ENCODE peak calls at places on chromosomes 13 and 19, in five cellular contexts. N is stomach, R is ovary, W is breast epithelium, Q is uterus. E is an unnamed sample.

GRCh38 chr13:94617389-94618000 is 15.8 kb downstream of the GPR180 start:
- DNase-seq in N (no peak), R (no peak), W (no peak), Q (no peak), E (no peak)

GRCh38 chr19:41415154-41415571 is 12.0 kb downstream of the B3GNT8 start:
- DNase-seq in N (no peak), R (no peak), W (no peak), Q (no peak), E (peak; percentile 52)

GRCh38 chr13:79485014-79485441 is 4.1 kb downstream of the NDFIP2 start:
- DNase-seq in N (peak; percentile 59), R (no peak), W (no peak), Q (no peak), E (peak; percentile 35)

GRCh38 chr13:97627566-97627965 is 193.6 kb downstream of the RAP2A start:
- DNase-seq in N (no peak), R (peak; percentile 21), W (no peak), Q (peak; percentile 19), E (peak; percentile 78)

GRCh38 chr13:40318366-40318765 is 348.1 kb downstream of the FOXO1 start:
- DNase-seq in N (peak; percentile 66), R (peak; percentile 49), W (peak; percentile 56), Q (no peak), E (peak; percentile 82)

GRCh38 chr13:44045179-44045562 is 165.5 kb downstream of the LACC1 start:
- DNase-seq in N (no peak), R (no peak), W (no peak), Q (no peak), E (no peak)

GRCh38 chr19:18940791-18941627 is at the start of gene HOMER3:
- DNase-seq in N (peak; percentile 86), R (peak; percentile 85), W (peak; percentile 78), Q (peak; percentile 74), E (peak; percentile 74)

GRCh38 chr19:14416743-14417214 is 2.4 kb downstream of the DDX39A start:
- DNase-seq in N (peak; percentile 71), R (no peak), W (no peak), Q (no peak), E (no peak)

GRCh38 chr13:35953537-35954206 is 177.5 kb downstream of the DCLK1 start:
- DNase-seq in N (peak; percentile 38), R (peak; percentile 90), W (no peak), Q (peak; percentile 92), E (peak; percentile 65)

GRCh38 chr19:29662604-29663404 is 2.5 kb upstream of the PLEKHF1 start:
- DNase-seq in N (peak; percentile 74), R (peak; percentile 82), W (peak; percentile 55), Q (peak; percentile 88), E (peak; percentile 71)

GRCh38 chr13:40517486-40518311 is 148.7 kb downstream of the FOXO1 start:
- DNase-seq in N (no peak), R (no peak), W (no peak), Q (no peak), E (no peak)

GRCh38 chr13:79915386-79915785 is 425.5 kb downstream of the SPRY2 start:
- DNase-seq in N (no peak), R (no peak), W (no peak), Q (no peak), E (no peak)

GRCh38 chr19:46115396-46116109 is 8.9 kb downstream of the IGFL3 start:
- DNase-seq in N (no peak), R (no peak), W (no peak), Q (peak; percentile 50), E (no peak)

GRCh38 chr13:36352350-36352749 is 6.2 kb upstream of the SPART start:
- DNase-seq in N (no peak), R (no peak), W (no peak), Q (no peak), E (no peak)

GRCh38 chr13:20721454-20722357 is 18.2 kb downstream of the IL17D start:
- DNase-seq in N (peak; percentile 56), R (peak; percentile 67), W (no peak), Q (peak; percentile 61), E (peak; percentile 60)

GRCh38 chr13:46577656-46578589 is 25.0 kb downstream of the LRCH1 start:
- DNase-seq in N (no peak), R (no peak), W (no peak), Q (no peak), E (no peak)

GRCh38 chr13:63285426-63285825 is 1869.8 kb upstream of the PCDH20 start:
- DNase-seq in N (no peak), R (no peak), W (no peak), Q (no peak), E (no peak)

GRCh38 chr19:18450934-18451836 is 13.3 kb upstream of the ISYNA1 start:
- DNase-seq in N (peak; percentile 91), R (peak; percentile 92), W (peak; percentile 86), Q (peak; percentile 89), E (peak; percentile 56)

GRCh38 chr13:110305001-110305400 is 2.0 kb downstream of the COL4A1 start:
- DNase-seq in N (no peak), R (no peak), W (no peak), Q (no peak), E (no peak)

GRCh38 chr19:45293682-45294081 is 29.0 kb downstream of the CKM start:
- DNase-seq in N (no peak), R (no peak), W (no peak), Q (no peak), E (no peak)

GRCh38 chr13:77981191-77981925 is 62.7 kb upstream of the EDNRB start:
- DNase-seq in N (no peak), R (no peak), W (no peak), Q (no peak), E (no peak)

GRCh38 chr13:48233886-48234488 is 981 bp downstream of the ITM2B start:
- DNase-seq in N (no peak), R (peak; percentile 35), W (no peak), Q (no peak), E (no peak)

GRCh38 chr13:45063261-45063870 is 56.9 kb upstream of the GTF2F2 start:
- DNase-seq in N (no peak), R (peak; percentile 25), W (no peak), Q (no peak), E (no peak)

GRCh38 chr19:40831502-40832430 is 18.5 kb downstream of the CYP2A6 start:
- DNase-seq in N (no peak), R (no peak), W (no peak), Q (peak; percentile 67), E (peak; percentile 39)

GRCh38 chr13:58583961-58584360 is 952.4 kb downstream of the PCDH17 start:
- DNase-seq in N (no peak), R (no peak), W (no peak), Q (no peak), E (no peak)

GRCh38 chr19:18847516-18848463 is 16.0 kb downstream of the UPF1 start:
- DNase-seq in N (no peak), R (no peak), W (no peak), Q (peak; percentile 72), E (no peak)

GRCh38 chr19:32189956-32190706 is 155.3 kb upstream of the ZNF507 start:
- DNase-seq in N (no peak), R (no peak), W (no peak), Q (no peak), E (no peak)

GRCh38 chr13:53200498-53201453 is 172.2 kb downstream of the OLFM4 start:
- DNase-seq in N (peak; percentile 33), R (no peak), W (peak; percentile 60), Q (no peak), E (no peak)

GRCh38 chr13:100887729-100888151 is 213.1 kb upstream of the TMTC4 start:
- DNase-seq in N (no peak), R (no peak), W (no peak), Q (no peak), E (no peak)

GRCh38 chr13:54643863-54644262 is 1615.2 kb downstream of the OLFM4 start:
- DNase-seq in N (no peak), R (no peak), W (no peak), Q (no peak), E (no peak)

GRCh38 chr19:35673121-35673804 is 6.9 kb downstream of the UPK1A start:
- DNase-seq in N (peak; percentile 43), R (no peak), W (no peak), Q (no peak), E (no peak)

DNA sequence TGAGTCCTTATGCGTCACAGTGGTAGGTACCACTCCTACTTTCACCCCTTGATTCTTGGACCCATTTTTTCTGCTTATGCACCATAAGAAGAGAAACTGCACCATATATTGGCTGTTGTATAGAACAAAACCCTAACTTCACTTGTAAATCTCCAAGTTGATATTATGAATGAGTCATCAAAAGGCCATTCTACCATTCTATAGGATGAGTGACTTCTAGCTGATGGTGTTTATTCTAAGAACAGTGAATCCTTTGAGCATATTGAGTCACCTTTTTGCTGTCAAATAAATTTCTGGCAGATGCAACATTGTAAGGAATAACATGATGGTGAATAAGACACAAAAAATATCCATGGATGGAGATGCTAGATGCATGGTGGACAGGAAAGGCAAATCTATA is 57.7 kb downstream of the POLR1D start:
- DNase-seq in N (no peak), R (no peak), W (no peak), Q (no peak), E (no peak)
- H3K9me3 ChIP-seq in N (peaks cover 3% of the 10 kb centered on the region), R (no peaks in the 10 kb centered on the region), W (no peaks in the 10 kb centered on the region), Q (no peaks in the 10 kb centered on the region), E (no peaks in the 10 kb centered on the region)

GRCh38 chr19:49786432-49786831 is 19.6 kb downstream of the AP2A1 start:
- DNase-seq in N (no peak), R (no peak), W (no peak), Q (peak; percentile 53), E (no peak)
- H3K4me1 ChIP-seq in N (peaks cover 23% of the 10 kb centered on the region), R (peaks cover 9% of the 10 kb centered on the region), W (no peaks in the 10 kb centered on the region), Q (peaks cover 16% of the 10 kb centered on the region), E (no peaks in the 10 kb centered on the region)

GRCh38 chr19:37692956-37693660 is 26.5 kb downstream of the ZNF607 start:
- DNase-seq in N (no peak), R (no peak), W (no peak), Q (no peak), E (no peak)

GRCh38 chr19:37695144-37695899 is 24.2 kb downstream of the ZNF607 start:
- DNase-seq in N (no peak), R (no peak), W (no peak), Q (no peak), E (no peak)

DNA sequence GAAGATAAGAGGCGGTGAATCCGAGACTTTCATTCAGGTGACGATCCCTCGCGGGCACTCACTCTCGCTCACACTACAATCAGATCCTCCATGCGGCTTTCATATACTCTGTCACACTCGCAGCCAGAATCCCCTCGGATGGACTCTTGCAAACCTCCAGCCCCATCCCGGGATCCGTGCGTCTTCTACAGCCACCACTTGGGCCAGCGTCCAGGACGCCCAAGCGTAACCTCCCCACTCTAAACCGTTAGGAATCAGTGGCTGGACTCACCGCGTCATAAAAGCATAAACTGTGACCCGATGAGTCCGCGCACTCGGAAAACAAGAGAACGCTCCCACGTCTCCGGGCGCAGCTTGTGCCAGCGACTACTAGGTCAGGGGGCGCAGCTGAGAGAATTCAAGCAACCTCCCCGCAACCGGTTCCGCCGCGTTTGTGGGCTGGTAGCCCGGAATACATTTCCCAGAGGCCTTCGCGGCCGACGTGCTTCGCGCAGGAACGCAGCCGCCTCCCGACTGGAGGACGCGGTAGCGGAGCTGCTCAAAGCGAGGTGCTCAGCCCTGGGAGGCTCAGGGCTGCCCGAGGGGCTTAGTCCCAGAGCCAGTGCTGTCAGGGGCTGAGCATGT is 27.6 kb downstream of the ZNF607 start:
- DNase-seq in N (peak; percentile 63), R (peak; percentile 85), W (peak; percentile 66), Q (peak; percentile 81), E (peak; percentile 41)
- TF ChIP-seq POLR2A in N (no peak), R (no peak), W (no peak), Q (no peak), E (no peak)

GRCh38 chr13:38943231-38943630 is 47.4 kb downstream of the STOML3 start:
- DNase-seq in N (no peak), R (no peak), W (no peak), Q (no peak), E (no peak)

GRCh38 chr13:38941353-38941945 is 49.2 kb downstream of the STOML3 start:
- DNase-seq in N (no peak), R (no peak), W (no peak), Q (no peak), E (no peak)

GRCh38 chr13:38947049-38947448 is 43.6 kb downstream of the STOML3 start:
- DNase-seq in N (no peak), R (no peak), W (no peak), Q (no peak), E (no peak)

GRCh38 chr13:38944219-38944618 is 46.4 kb downstream of the STOML3 start:
- DNase-seq in N (no peak), R (no peak), W (no peak), Q (no peak), E (no peak)
- H3K9me3 ChIP-seq in N (no peaks in the 10 kb centered on the region), R (no peaks in the 10 kb centered on the region), W (no peaks in the 10 kb centered on the region), Q (no peaks in the 10 kb centered on the region), E (no peaks in the 10 kb centered on the region)

E was measured in gastrocnemius medialis.